ENCODE peak calls at places on chromosomes 2 and 18, in four cellular contexts. M, Y, F and P are unnamed samples.

GRCh38 chr2:106789185-106789584 is 96.8 kb downstream of the ST6GAL2 start:
- DNase-seq in F (no peak), M (no peak), Y (no peak), P (no peak)

GRCh38 chr2:176821350-176821749 is 391.2 kb upstream of the HNRNPA3 start:
- DNase-seq in M (no peak), F (no peak), Y (no peak), P (no peak)

GRCh38 chr2:112156152-112156986 is 18.2 kb downstream of the FBLN7 start:
- DNase-seq in F (peak; percentile 31), M (no peak), Y (no peak), P (no peak)

GRCh38 chr2:128271186-128271890 is 47.3 kb downstream of the HS6ST1 start:
- DNase-seq in F (no peak), Y (no peak), M (no peak), P (no peak)

GRCh38 chr2:39664478-39664877 is 1.2 kb upstream of the TMEM178A start:
- DNase-seq in F (no peak), Y (no peak), M (no peak), P (no peak)

GRCh38 chr18:76463358-76463757 is 31.7 kb downstream of the ZNF516 start:
- DNase-seq in M (no peak), Y (no peak), F (no peak), P (no peak)

GRCh38 chr2:88006912-88007439 is 9.4 kb downstream of the RNU2-63P start:
- DNase-seq in F (no peak), M (no peak), Y (no peak), P (no peak)

GRCh38 chr2:235216901-235217300 is 265.1 kb downstream of the SH3BP4 start:
- DNase-seq in Y (no peak), M (no peak), F (no peak), P (no peak)

GRCh38 chr18:27014841-27015240 is 149.3 kb upstream of the AQP4 start:
- DNase-seq in Y (no peak), M (no peak), F (no peak), P (no peak)

GRCh38 chr2:175872716-175873115 is 129.4 kb downstream of the LNPK start:
- DNase-seq in M (no peak), Y (no peak), F (no peak), P (no peak)

GRCh38 chr18:25144835-25145234 is 207.1 kb downstream of the ZNF521 start:
- DNase-seq in F (no peak), Y (peak; percentile 44), M (no peak), P (no peak)

GRCh38 chr2:225355788-225356187 is 43.7 kb upstream of the NYAP2 start:
- DNase-seq in M (no peak), Y (no peak), F (no peak), P (no peak)

GRCh38 chr2:179218848-179219594 is 45.6 kb downstream of the SESTD1 start:
- DNase-seq in F (peak; percentile 43), M (peak; percentile 62), Y (peak; percentile 71), P (no peak)

GRCh38 chr2:45904267-45904921 is 252.9 kb downstream of the PRKCE start:
- DNase-seq in M (no peak), Y (no peak), F (no peak), P (no peak)

GRCh38 chr2:10504994-10505820 is 57.1 kb upstream of the ODC1 start:
- DNase-seq in F (no peak), Y (no peak), M (peak; percentile 9), P (peak; percentile 79)